ENCODE peak calls at places on chromosomes 12 and 14, in four cellular contexts. Q, S, K and P are unnamed samples.

GRCh38 chr14:99079061-99079727 is 192.8 kb downstream of the BCL11B start:
- ATAC-seq in K (no peak), Q (no peak), S (no peak), P (no peak)

GRCh38 chr12:88737838-88738472 is 157.7 kb upstream of the KITLG start:
- ATAC-seq in S (peak; percentile 87), Q (no peak), K (no peak), P (no peak)

GRCh38 chr12:93115198-93115601 is 186.1 kb upstream of the EEA1 start:
- ATAC-seq in K (no peak), Q (no peak), S (no peak), P (no peak)

GRCh38 chr14:86321151-86321550 is 791.2 kb downstream of the FLRT2 start:
- ATAC-seq in Q (no peak), K (no peak), S (no peak), P (no peak)

GRCh38 chr12:52023182-52023975 is 16.6 kb downstream of the TAMALIN start:
- ATAC-seq in Q (peak; percentile 26), K (peak; percentile 74), S (peak; percentile 80), P (peak; percentile 77)

GRCh38 chr12:14955876-14956811 is 5.3 kb downstream of the ARHGDIB start:
- ATAC-seq in K (no peak), S (no peak), Q (no peak), P (no peak)

GRCh38 chr12:116633515-116633914 is 74.3 kb downstream of the MAP1LC3B2 start:
- ATAC-seq in Q (no peak), S (no peak), K (no peak), P (no peak)

GRCh38 chr12:52909796-52910195 is 4.9 kb upstream of the KRT8 start:
- ATAC-seq in S (no peak), K (no peak), Q (no peak), P (no peak)

GRCh38 chr14:78088941-78089340 is 81.2 kb upstream of the NRXN3 start:
- ATAC-seq in K (no peak), Q (no peak), S (no peak), P (no peak)

GRCh38 chr12:51904951-51905471 is 2.3 kb upstream of the ACVRL1 start:
- ATAC-seq in Q (peak; percentile 62), S (peak; percentile 45), K (peak; percentile 73), P (no peak)

GRCh38 chr12:106357549-106358409 is at the start of gene POLR3B:
- ATAC-seq in Q (peak; percentile 94), K (peak; percentile 96), S (peak; percentile 92), P (peak; percentile 92)

GRCh38 chr12:41904041-41904440 is 240.6 kb downstream of the GXYLT1 start:
- ATAC-seq in S (no peak), Q (no peak), K (no peak), P (no peak)

GRCh38 chr12:44457465-44457864 is 418.6 kb downstream of the NELL2 start:
- ATAC-seq in K (no peak), S (no peak), Q (no peak), P (no peak)

GRCh38 chr12:76276499-76277151 is 71.6 kb downstream of the BBS10 start:
- ATAC-seq in Q (peak; percentile 47), K (peak; percentile 72), S (no peak), P (no peak)

GRCh38 chr14:57749267-57749666 is 116.6 kb downstream of the SLC35F4 start:
- ATAC-seq in Q (no peak), K (no peak), S (no peak), P (no peak)

GRCh38 chr12:47822863-47823262 is 3.2 kb upstream of the HDAC7 start:
- ATAC-seq in S (no peak), Q (no peak), K (no peak), P (no peak)